ENCODE peak calls at places on chromosomes 6 and 20, in five cellular contexts. One of them, this sample, is unnamed.

GRCh38 chr20:57621426-57622200 is 1.4 kb upstream of the ZBP1 start:
- DNase-seq in GM12878: no peak
- DNase-seq in SK-N-SH: no peak
- DNase-seq in HepG2: no peak
- DNase-seq in K562: no peak
- DNase-seq in this sample: no peak

GRCh38 chr6:31317036-31317435 is 39.9 kb downstream of the HLA-B start:
- DNase-seq in GM12878: no peak
- DNase-seq in SK-N-SH: no peak
- DNase-seq in HepG2: no peak
- DNase-seq in K562: no peak
- DNase-seq in this sample: no peak

GRCh38 chr6:35663001-35663400 is 25.7 kb downstream of the FKBP5 start:
- DNase-seq in GM12878: no peak
- DNase-seq in SK-N-SH: no peak
- DNase-seq in HepG2: no peak
- DNase-seq in K562: no peak
- DNase-seq in this sample: no peak

GRCh38 chr20:1757072-1757471 is 99.5 kb upstream of the SIRPG start:
- DNase-seq in GM12878: no peak
- DNase-seq in SK-N-SH: no peak
- DNase-seq in HepG2: no peak
- DNase-seq in K562: no peak
- DNase-seq in this sample: peak

GRCh38 chr6:157832250-157832967 is 9.4 kb downstream of the SNX9 start:
- DNase-seq in GM12878: no peak
- DNase-seq in SK-N-SH: no peak
- DNase-seq in HepG2: no peak
- DNase-seq in K562: no peak
- DNase-seq in this sample: no peak

GRCh38 chr20:46249671-46250070 is 58.6 kb downstream of the CDH22 start:
- DNase-seq in GM12878: no peak
- DNase-seq in SK-N-SH: no peak
- DNase-seq in HepG2: no peak
- DNase-seq in K562: no peak
- DNase-seq in this sample: no peak

GRCh38 chr6:155117266-155117665 is 122.2 kb downstream of the TIAM2 start:
- DNase-seq in GM12878: no peak
- DNase-seq in SK-N-SH: no peak
- DNase-seq in HepG2: no peak
- DNase-seq in K562: no peak
- DNase-seq in this sample: no peak

GRCh38 chr20:59121714-59122376 is 41.8 kb upstream of the ZNF831 start:
- DNase-seq in GM12878: no peak
- DNase-seq in SK-N-SH: no peak
- DNase-seq in HepG2: no peak
- DNase-seq in K562: no peak
- DNase-seq in this sample: no peak

GRCh38 chr6:113901482-113901881 is 44.3 kb downstream of the MARCKS start:
- DNase-seq in GM12878: no peak
- DNase-seq in SK-N-SH: no peak
- DNase-seq in HepG2: no peak
- DNase-seq in K562: no peak
- DNase-seq in this sample: no peak

GRCh38 chr20:63563186-63563935 is 9.4 kb downstream of the FNDC11 start:
- DNase-seq in GM12878: no peak
- DNase-seq in SK-N-SH: no peak
- DNase-seq in HepG2: no peak
- DNase-seq in K562: no peak
- DNase-seq in this sample: no peak

GRCh38 chr20:41956316-41957050 is 338.3 kb upstream of the CHD6 start:
- DNase-seq in GM12878: no peak
- DNase-seq in SK-N-SH: peak
- DNase-seq in HepG2: peak
- DNase-seq in K562: peak
- DNase-seq in this sample: no peak

GRCh38 chr6:30037182-30037788 is 23.8 kb upstream of the POLR1H start:
- DNase-seq in GM12878: no peak
- DNase-seq in SK-N-SH: peak
- DNase-seq in HepG2: peak
- DNase-seq in K562: peak
- DNase-seq in this sample: no peak

DNA sequence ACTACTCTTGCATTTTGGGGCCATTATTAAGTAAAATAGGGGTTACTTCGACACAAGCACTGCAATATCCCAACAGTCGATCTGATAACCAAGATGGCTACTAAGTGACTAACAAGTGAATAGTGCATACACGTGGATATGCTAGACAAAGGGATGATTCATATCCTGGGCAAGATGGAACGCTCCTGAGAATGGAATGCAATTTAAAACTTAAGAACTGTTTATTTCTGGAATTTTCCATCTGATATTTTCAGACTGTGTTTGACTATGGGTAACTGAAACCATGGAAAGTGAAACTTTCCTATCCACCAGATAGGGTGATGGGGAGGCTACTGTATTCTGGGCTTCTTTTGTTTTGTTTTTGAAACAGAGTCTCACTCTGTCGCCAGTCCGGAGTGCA is 66.5 kb downstream of the ILRUN start:
- DNase-seq in GM12878: no peak
- DNase-seq in SK-N-SH: no peak
- DNase-seq in HepG2: peak
- DNase-seq in K562: no peak
- DNase-seq in this sample: no peak
- TF ChIP-seq GABPA in GM12878: no peak
- TF ChIP-seq GABPA in SK-N-SH: no peak
- TF ChIP-seq GABPA in HepG2: no peak
- TF ChIP-seq GABPA in K562: no peak
- TF ChIP-seq GABPA in this sample: no peak

GRCh38 chr6:160931378-160932343 is 59.9 kb upstream of the MAP3K4 start:
- DNase-seq in GM12878: no peak
- DNase-seq in SK-N-SH: no peak
- DNase-seq in HepG2: no peak
- DNase-seq in K562: no peak
- DNase-seq in this sample: no peak

GRCh38 chr6:160933256-160933655 is 58.3 kb upstream of the MAP3K4 start:
- DNase-seq in GM12878: no peak
- DNase-seq in SK-N-SH: peak
- DNase-seq in HepG2: peak
- DNase-seq in K562: no peak
- DNase-seq in this sample: no peak

GRCh38 chr6:160929831-160930230 is 61.7 kb upstream of the MAP3K4 start:
- DNase-seq in GM12878: no peak
- DNase-seq in SK-N-SH: no peak
- DNase-seq in HepG2: no peak
- DNase-seq in K562: no peak
- DNase-seq in this sample: no peak

GRCh38 chr6:160930547-160931377 is 60.8 kb upstream of the MAP3K4 start:
- DNase-seq in GM12878: no peak
- DNase-seq in SK-N-SH: peak
- DNase-seq in HepG2: peak
- DNase-seq in K562: no peak
- DNase-seq in this sample: peak

DNA sequence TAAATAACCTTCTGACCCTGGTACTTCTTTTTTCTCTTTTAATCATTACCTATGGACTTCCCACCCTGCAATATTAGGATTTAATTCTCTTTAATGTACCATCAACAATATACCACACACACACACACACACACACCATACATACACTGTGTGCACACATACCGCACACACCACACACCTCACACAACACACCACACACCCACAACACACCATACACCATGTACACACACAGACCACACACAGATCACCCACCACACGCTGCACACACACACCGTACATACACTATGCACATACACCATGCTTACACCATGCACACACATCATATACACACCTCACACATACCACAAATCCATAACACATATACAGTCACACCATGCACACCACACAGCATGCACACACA is 57.4 kb upstream of the MAP3K4 start:
- DNase-seq in GM12878: no peak
- DNase-seq in SK-N-SH: no peak
- DNase-seq in HepG2: no peak
- DNase-seq in K562: no peak
- DNase-seq in this sample: no peak
- TF ChIP-seq REST in GM12878: no peak
- TF ChIP-seq REST in SK-N-SH: no peak
- TF ChIP-seq REST in HepG2: no peak
- TF ChIP-seq REST in K562: no peak
- TF ChIP-seq REST in this sample: no peak

GRCh38 chr6:6657820-6658217 is 69.3 kb downstream of the LY86 start:
- DNase-seq in GM12878: no peak
- DNase-seq in SK-N-SH: no peak
- DNase-seq in HepG2: no peak
- DNase-seq in K562: no peak
- DNase-seq in this sample: no peak
- TF ChIP-seq POLR2AphosphoS5 in GM12878: no peak
- TF ChIP-seq POLR2AphosphoS5 in SK-N-SH: no peak
- TF ChIP-seq POLR2AphosphoS5 in HepG2: no peak
- TF ChIP-seq POLR2AphosphoS5 in K562: no peak
- TF ChIP-seq POLR2AphosphoS5 in this sample: no peak

DNA sequence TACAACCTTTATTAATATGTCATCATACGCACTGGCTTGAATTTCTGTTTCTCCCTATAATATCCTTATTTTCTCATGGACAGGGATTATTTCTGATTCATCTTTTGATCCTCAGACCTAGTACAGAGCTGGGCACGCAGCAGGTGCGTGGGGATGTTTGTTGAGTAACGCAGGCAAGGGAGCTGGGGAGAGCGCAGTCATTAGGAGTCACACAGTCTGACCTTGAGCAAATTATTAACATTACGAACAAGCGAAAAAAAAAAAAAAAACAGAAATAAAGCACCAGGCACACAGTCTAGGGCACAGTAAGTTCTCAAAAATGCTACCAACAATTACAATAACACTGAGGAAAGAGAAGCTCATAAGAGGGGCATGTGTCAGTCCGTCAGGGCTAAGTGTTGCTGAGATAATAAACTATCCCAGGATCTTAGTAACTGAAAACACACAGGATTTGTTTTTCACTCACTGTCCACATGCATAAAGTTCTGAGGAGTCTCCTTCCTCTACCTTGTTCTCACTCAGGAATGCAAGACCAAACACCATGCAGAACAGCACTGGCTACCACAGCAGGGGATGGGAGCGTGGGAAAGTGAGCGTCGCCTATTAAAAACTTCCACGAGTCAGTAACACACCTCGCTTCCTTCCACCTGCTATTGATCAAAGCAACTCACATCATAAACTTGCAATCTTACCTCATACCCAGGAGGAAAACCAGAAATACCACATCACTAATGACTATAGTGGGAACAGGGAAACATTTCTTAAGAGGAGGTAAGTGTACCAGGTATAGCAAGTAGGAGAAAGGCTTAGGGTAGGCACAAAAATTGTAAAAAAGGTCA is 56.9 kb downstream of the PDE10A start:
- DNase-seq in GM12878: no peak
- DNase-seq in SK-N-SH: no peak
- DNase-seq in HepG2: no peak
- DNase-seq in K562: no peak
- DNase-seq in this sample: no peak
- TF ChIP-seq GABPA in GM12878: no peak
- TF ChIP-seq GABPA in SK-N-SH: no peak
- TF ChIP-seq GABPA in HepG2: no peak
- TF ChIP-seq GABPA in K562: no peak
- TF ChIP-seq GABPA in this sample: no peak

DNA sequence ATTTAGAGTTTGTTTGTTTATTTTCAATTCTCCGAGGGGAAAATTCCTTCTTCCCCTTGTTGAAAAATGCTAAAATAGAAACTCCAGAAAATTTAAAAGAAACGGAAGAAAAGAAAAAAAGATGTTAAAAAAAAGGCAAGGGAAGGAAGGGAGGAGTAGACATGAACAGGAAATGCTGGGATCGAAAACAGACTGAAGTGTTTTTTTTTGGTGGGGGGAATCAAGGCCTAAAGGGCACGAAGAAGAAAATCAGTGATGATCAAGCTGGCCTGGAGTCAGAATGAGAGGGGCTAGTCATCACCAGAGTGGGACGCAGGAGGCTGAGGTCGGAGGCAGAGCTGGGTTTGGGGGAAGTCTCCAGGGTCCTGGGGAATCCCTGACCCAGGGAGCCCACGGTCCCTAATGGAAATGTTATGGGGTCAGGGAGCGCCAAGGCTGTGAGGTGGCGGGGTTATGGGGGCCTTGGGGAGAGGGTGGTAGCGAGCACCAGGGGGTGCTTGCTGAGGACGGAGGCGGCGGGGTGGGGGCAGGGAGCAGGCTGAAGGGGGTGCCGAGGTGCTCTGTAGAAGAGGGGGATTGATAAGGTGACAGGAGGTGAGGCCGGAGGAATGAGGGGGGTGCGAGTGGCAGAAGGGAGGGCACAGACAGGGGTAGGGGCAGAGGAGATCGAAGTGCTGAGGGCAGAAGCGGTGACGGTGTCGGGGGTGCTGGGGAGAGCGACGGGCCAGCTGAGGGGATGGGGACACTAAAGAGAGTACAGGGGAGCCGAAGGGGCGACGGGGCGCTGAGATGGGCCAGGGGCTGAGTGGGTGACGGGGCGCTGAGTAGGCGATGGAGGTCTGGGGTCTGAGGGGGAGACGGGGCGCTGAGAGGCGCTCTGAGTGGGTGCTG is 717 bp downstream of the ZNFX1 start:
- DNase-seq in GM12878: no peak
- DNase-seq in SK-N-SH: peak
- DNase-seq in HepG2: no peak
- DNase-seq in K562: peak
- DNase-seq in this sample: peak
- TF ChIP-seq REST in GM12878: peak
- TF ChIP-seq REST in SK-N-SH: peak
- TF ChIP-seq REST in HepG2: peak
- TF ChIP-seq REST in K562: no peak
- TF ChIP-seq REST in this sample: peak

GRCh38 chr6:20877008-20877937 is 343.0 kb downstream of the CDKAL1 start:
- DNase-seq in GM12878: peak
- DNase-seq in SK-N-SH: no peak
- DNase-seq in HepG2: peak
- DNase-seq in K562: no peak
- DNase-seq in this sample: no peak
- TF ChIP-seq POLR2AphosphoS5 in GM12878: no peak
- TF ChIP-seq POLR2AphosphoS5 in SK-N-SH: peak
- TF ChIP-seq POLR2AphosphoS5 in HepG2: no peak
- TF ChIP-seq POLR2AphosphoS5 in K562: no peak
- TF ChIP-seq POLR2AphosphoS5 in this sample: no peak

GRCh38 chr6:156808287-156808686 is 31.1 kb downstream of the ARID1B start:
- DNase-seq in GM12878: no peak
- DNase-seq in SK-N-SH: no peak
- DNase-seq in HepG2: no peak
- DNase-seq in K562: no peak
- DNase-seq in this sample: no peak

GRCh38 chr6:156809034-156809433 is 31.9 kb downstream of the ARID1B start:
- DNase-seq in GM12878: peak
- DNase-seq in SK-N-SH: no peak
- DNase-seq in HepG2: no peak
- DNase-seq in K562: no peak
- DNase-seq in this sample: peak

GRCh38 chr6:156807795-156808194 is 30.6 kb downstream of the ARID1B start:
- DNase-seq in GM12878: no peak
- DNase-seq in SK-N-SH: no peak
- DNase-seq in HepG2: no peak
- DNase-seq in K562: no peak
- DNase-seq in this sample: peak

GRCh38 chr6:156809446-156810178 is 32.4 kb downstream of the ARID1B start:
- DNase-seq in GM12878: no peak
- DNase-seq in SK-N-SH: no peak
- DNase-seq in HepG2: no peak
- DNase-seq in K562: no peak
- DNase-seq in this sample: no peak

GRCh38 chr6:156807028-156807427 is 29.9 kb downstream of the ARID1B start:
- DNase-seq in GM12878: no peak
- DNase-seq in SK-N-SH: no peak
- DNase-seq in HepG2: no peak
- DNase-seq in K562: no peak
- DNase-seq in this sample: peak
- TF ChIP-seq GABPA in GM12878: no peak
- TF ChIP-seq GABPA in SK-N-SH: no peak
- TF ChIP-seq GABPA in HepG2: no peak
- TF ChIP-seq GABPA in K562: no peak
- TF ChIP-seq GABPA in this sample: no peak